ENCODE peak calls at places on chromosome 18, in nine cellular contexts. A is spleen; Z is brain microvascular endothelial cell; U is AG10803; L is thyroid gland; T is AG04450; O is activated CD8-positive, alpha-beta T cell treated with anti-CD3 and anti-CD28 coated beads for 36 hours; W is RWPE1; N is cardiac fibroblast. X is an unnamed sample.

GRCh38 chr18:46110406-46110805 is 6.2 kb downstream of the HAUS1 start:
- DNase-seq in A (no peak), Z (no peak), U (no peak), L (no peak), T (no peak), O (no peak), W (no peak), N (no peak), X (no peak)

GRCh38 chr18:78641689-78642231 is 337.9 kb upstream of the SALL3 start:
- DNase-seq in A (no peak), Z (no peak), U (no peak), L (no peak), T (no peak), O (no peak), W (no peak), N (no peak), X (no peak)

GRCh38 chr18:61595615-61596014 is 262.4 kb downstream of the CDH20 start:
- DNase-seq in A (no peak), Z (no peak), U (no peak), L (no peak), T (no peak), O (no peak), W (no peak), N (no peak), X (no peak)

GRCh38 chr18:63022429-63023022 is 297.0 kb downstream of the BCL2 start:
- DNase-seq in A (no peak), Z (no peak), U (no peak), L (no peak), T (no peak), O (peak; percentile 24), W (no peak), N (no peak), X (no peak)

GRCh38 chr18:3211236-3211992 is 8.4 kb downstream of the MYOM1 start:
- DNase-seq in A (no peak), Z (peak; percentile 9), U (no peak), L (no peak), T (no peak), O (no peak), W (no peak), N (peak; percentile 65), X (no peak)

GRCh38 chr18:45774065-45774521 is 50.1 kb downstream of the SLC14A1 start:
- DNase-seq in A (no peak), Z (peak; percentile 61), U (peak; percentile 63), L (no peak), T (no peak), O (peak; percentile 8), W (peak; percentile 32), N (peak; percentile 61), X (no peak)

GRCh38 chr18:67260841-67261240 is 255.7 kb downstream of the DSEL start:
- DNase-seq in A (no peak), Z (peak; percentile 28), U (peak; percentile 8), L (no peak), T (no peak), O (no peak), W (no peak), N (peak; percentile 42), X (no peak)

GRCh38 chr18:70234667-70235459 is 29.4 kb upstream of the RTTN start:
- DNase-seq in A (no peak), Z (peak; percentile 75), U (peak; percentile 52), L (no peak), T (no peak), O (no peak), W (no peak), N (peak; percentile 68), X (no peak)

GRCh38 chr18:77622009-77622692 is 372.5 kb downstream of the GALR1 start:
- DNase-seq in A (no peak), Z (no peak), U (no peak), L (no peak), T (no peak), O (peak; percentile 12), W (no peak), N (no peak), X (no peak)

GRCh38 chr18:57410749-57411148 is 24.4 kb upstream of the ONECUT2 start:
- DNase-seq in A (no peak), Z (no peak), U (no peak), L (no peak), T (no peak), O (no peak), W (no peak), N (no peak), X (no peak)

GRCh38 chr18:65206551-65207260 is 544.1 kb upstream of the CDH7 start:
- DNase-seq in A (peak; percentile 71), Z (no peak), U (no peak), L (peak; percentile 2), T (no peak), O (no peak), W (no peak), N (no peak), X (no peak)
- TF ChIP-seq CTCF in A (no peak), Z (no peak), U (no peak), L (no peak), T (no peak), O (no peak), W (no peak), N (no peak), X (no peak)

GRCh38 chr18:22377769-22378168 is 39.9 kb downstream of the CTAGE1 start:
- DNase-seq in A (no peak), Z (no peak), U (no peak), L (no peak), T (no peak), O (no peak), W (no peak), N (no peak), X (no peak)

DNA sequence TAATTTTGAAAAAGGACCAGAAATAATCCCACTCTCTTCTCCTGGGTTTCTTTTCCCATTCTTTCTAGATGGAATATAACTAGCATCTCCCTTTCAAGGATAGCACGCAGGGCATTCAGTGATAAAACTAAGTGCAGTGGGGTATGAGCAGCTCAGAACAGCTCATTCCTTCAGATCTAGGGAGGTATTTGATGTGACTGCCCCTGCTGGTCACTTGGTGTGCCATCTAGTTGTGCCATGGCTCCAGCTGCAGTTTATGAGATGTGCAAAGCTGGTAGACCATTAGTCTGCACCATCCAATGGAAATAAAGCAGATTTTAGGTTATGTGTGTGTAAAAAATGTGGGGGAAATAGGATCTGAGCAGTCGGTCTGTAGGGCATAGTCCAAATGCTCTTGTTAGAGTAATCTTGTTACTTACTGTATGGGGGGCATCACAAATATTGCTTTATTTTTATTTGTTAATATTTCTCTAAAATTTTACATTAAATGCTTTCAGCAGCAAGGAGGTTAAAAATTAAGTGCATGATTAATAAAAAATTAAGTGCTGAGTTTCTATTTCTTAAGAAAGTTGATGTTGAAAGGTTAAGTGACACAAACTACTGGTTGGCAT is 38.9 kb downstream of the CTAGE1 start:
- DNase-seq in A (no peak), Z (peak; percentile 11), U (peak; percentile 27), L (peak; percentile 64), T (no peak), O (peak; percentile 40), W (peak; percentile 29), N (peak; percentile 51), X (no peak)
- TF ChIP-seq CTCF in A (peak; percentile 48), Z (peak; percentile 75), U (peak; percentile 53), L (peak; percentile 60), T (peak; percentile 48), O (no peak), W (no peak), N (peak; percentile 53), X (no peak)

GRCh38 chr18:10544093-10544748 is 18.4 kb downstream of the NAPG start:
- DNase-seq in A (no peak), Z (no peak), U (no peak), L (no peak), T (no peak), O (no peak), W (no peak), N (no peak), X (no peak)
- TF ChIP-seq CTCF in A (no peak), Z (peak; percentile 32), U (no peak), L (no peak), T (no peak), O (no peak), W (no peak), N (no peak), X (no peak)

GRCh38 chr18:50694147-50694546 is 125.7 kb downstream of the MRO start:
- DNase-seq in A (no peak), Z (no peak), U (no peak), L (no peak), T (no peak), O (no peak), W (no peak), N (no peak), X (no peak)
- TF ChIP-seq CTCF in A (no peak), Z (no peak), U (no peak), L (no peak), T (no peak), O (no peak), W (no peak), N (no peak), X (no peak)

GRCh38 chr18:474416-474815 is 26.1 kb downstream of the COLEC12 start:
- DNase-seq in A (no peak), Z (no peak), U (peak; percentile 48), L (no peak), T (no peak), O (no peak), W (no peak), N (no peak), X (no peak)

GRCh38 chr18:475202-475624 is 25.3 kb downstream of the COLEC12 start:
- DNase-seq in A (no peak), Z (peak; percentile 58), U (peak; percentile 95), L (no peak), T (no peak), O (no peak), W (peak; percentile 43), N (peak; percentile 64), X (no peak)

GRCh38 chr18:478679-479078 is 21.8 kb downstream of the COLEC12 start:
- DNase-seq in A (no peak), Z (peak; percentile 82), U (peak; percentile 54), L (no peak), T (no peak), O (no peak), W (no peak), N (peak; percentile 89), X (no peak)

GRCh38 chr18:476368-476767 is 24.1 kb downstream of the COLEC12 start:
- DNase-seq in A (no peak), Z (no peak), U (no peak), L (no peak), T (no peak), O (no peak), W (no peak), N (no peak), X (no peak)

DNA sequence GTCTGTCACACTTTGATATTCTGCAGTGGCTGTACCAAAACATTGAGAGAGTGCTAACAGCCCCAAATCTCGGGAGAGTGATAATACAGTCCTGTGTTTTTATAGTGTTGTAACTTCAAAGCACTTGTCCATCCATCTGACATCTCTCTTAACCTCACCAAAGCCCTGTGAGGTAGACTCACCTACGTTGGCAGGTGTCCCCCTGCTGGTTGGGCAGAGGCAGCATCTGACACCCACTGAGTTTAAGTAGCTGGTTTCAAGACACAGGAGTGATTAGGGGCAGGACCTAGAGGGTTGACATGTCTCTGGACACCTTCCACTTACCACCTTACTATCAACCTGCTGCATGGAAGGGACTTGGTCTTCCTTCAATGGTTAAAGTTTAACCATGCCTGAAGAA is 22.9 kb downstream of the COLEC12 start:
- DNase-seq in A (no peak), Z (no peak), U (no peak), L (no peak), T (no peak), O (peak; percentile 31), W (peak; percentile 30), N (no peak), X (peak; percentile 31)
- TF ChIP-seq CTCF in A (no peak), Z (peak; percentile 29), U (no peak), L (no peak), T (no peak), O (no peak), W (no peak), N (peak; percentile 5), X (peak; percentile 33)